ENCODE peak calls at places on chromosomes 4 and X, in nine cellular contexts. One of them, this sample, is unnamed.

GRCh38 chr4:11418610-11419009 is 10.1 kb downstream of the HS3ST1 start:
- DNase-seq in fibroblast of lung: peak; percentile 6
- DNase-seq in right lobe of liver: no peak
- DNase-seq in IMR-90: peak; percentile 7
- DNase-seq in cardiac muscle cell: no peak
- DNase-seq in spleen: no peak
- DNase-seq in mammary epithelial cell: no peak
- DNase-seq in right atrium auricular region: no peak
- DNase-seq in CD8-positive, alpha-beta T cell: peak; percentile 20
- DNase-seq in this sample: no peak

GRCh38 chr4:164700471-164700870 is 53.5 kb upstream of the SMIM31 start:
- DNase-seq in fibroblast of lung: no peak
- DNase-seq in right lobe of liver: no peak
- DNase-seq in IMR-90: no peak
- DNase-seq in cardiac muscle cell: no peak
- DNase-seq in spleen: peak; percentile 60
- DNase-seq in mammary epithelial cell: no peak
- DNase-seq in right atrium auricular region: no peak
- DNase-seq in CD8-positive, alpha-beta T cell: no peak
- DNase-seq in this sample: no peak

GRCh38 chr4:15649914-15650545 is 5.1 kb downstream of the FBXL5 start:
- DNase-seq in fibroblast of lung: peak; percentile 67
- DNase-seq in right lobe of liver: no peak
- DNase-seq in IMR-90: peak; percentile 63
- DNase-seq in cardiac muscle cell: peak; percentile 68
- DNase-seq in spleen: no peak
- DNase-seq in mammary epithelial cell: peak; percentile 49
- DNase-seq in right atrium auricular region: no peak
- DNase-seq in CD8-positive, alpha-beta T cell: peak; percentile 62
- DNase-seq in this sample: peak; percentile 52

GRCh38 chr4:83855044-83855443 is 319.1 kb downstream of the GPAT3 start:
- DNase-seq in fibroblast of lung: peak; percentile 54
- DNase-seq in right lobe of liver: no peak
- DNase-seq in IMR-90: peak; percentile 98
- DNase-seq in cardiac muscle cell: peak; percentile 89
- DNase-seq in spleen: no peak
- DNase-seq in mammary epithelial cell: peak; percentile 67
- DNase-seq in right atrium auricular region: no peak
- DNase-seq in CD8-positive, alpha-beta T cell: no peak
- DNase-seq in this sample: peak; percentile 97

GRCh38 chrX:1434871-1435240 is 17.9 kb downstream of the ASMTL start:
- DNase-seq in fibroblast of lung: no peak
- DNase-seq in right lobe of liver: no peak
- DNase-seq in IMR-90: no peak
- DNase-seq in cardiac muscle cell: no peak
- DNase-seq in spleen: peak; percentile 58
- DNase-seq in mammary epithelial cell: no peak
- DNase-seq in right atrium auricular region: no peak
- DNase-seq in CD8-positive, alpha-beta T cell: no peak
- DNase-seq in this sample: no peak

GRCh38 chrX:1355131-1355799 is 18.7 kb downstream of the IL3RA start:
- DNase-seq in fibroblast of lung: no peak
- DNase-seq in right lobe of liver: no peak
- DNase-seq in IMR-90: no peak
- DNase-seq in cardiac muscle cell: no peak
- DNase-seq in spleen: peak; percentile 63
- DNase-seq in mammary epithelial cell: no peak
- DNase-seq in right atrium auricular region: no peak
- DNase-seq in CD8-positive, alpha-beta T cell: no peak
- DNase-seq in this sample: no peak

GRCh38 chr4:1544861-1545275 is 138.6 kb upstream of the NKX1-1 start:
- DNase-seq in fibroblast of lung: no peak
- DNase-seq in right lobe of liver: no peak
- DNase-seq in IMR-90: no peak
- DNase-seq in cardiac muscle cell: no peak
- DNase-seq in spleen: no peak
- DNase-seq in mammary epithelial cell: no peak
- DNase-seq in right atrium auricular region: no peak
- DNase-seq in CD8-positive, alpha-beta T cell: peak; percentile 33
- DNase-seq in this sample: no peak

GRCh38 chrX:23981711-23982110 is 45.3 kb downstream of the KLHL15 start:
- DNase-seq in fibroblast of lung: no peak
- DNase-seq in right lobe of liver: no peak
- DNase-seq in IMR-90: no peak
- DNase-seq in cardiac muscle cell: no peak
- DNase-seq in spleen: no peak
- DNase-seq in mammary epithelial cell: no peak
- DNase-seq in right atrium auricular region: no peak
- DNase-seq in CD8-positive, alpha-beta T cell: no peak
- DNase-seq in this sample: no peak

GRCh38 chr4:94758141-94758699 is 465 bp downstream of the BMPR1B start:
- DNase-seq in fibroblast of lung: no peak
- DNase-seq in right lobe of liver: peak; percentile 47
- DNase-seq in IMR-90: no peak
- DNase-seq in cardiac muscle cell: peak; percentile 22
- DNase-seq in spleen: peak; percentile 76
- DNase-seq in mammary epithelial cell: no peak
- DNase-seq in right atrium auricular region: no peak
- DNase-seq in CD8-positive, alpha-beta T cell: no peak
- DNase-seq in this sample: peak; percentile 14

GRCh38 chr4:7909966-7910720 is 29.5 kb downstream of the AFAP1 start:
- DNase-seq in fibroblast of lung: peak; percentile 82
- DNase-seq in right lobe of liver: no peak
- DNase-seq in IMR-90: peak; percentile 65
- DNase-seq in cardiac muscle cell: peak; percentile 81
- DNase-seq in spleen: no peak
- DNase-seq in mammary epithelial cell: peak; percentile 68
- DNase-seq in right atrium auricular region: no peak
- DNase-seq in CD8-positive, alpha-beta T cell: no peak
- DNase-seq in this sample: no peak

GRCh38 chr4:187307131-187307530 is 583.5 kb upstream of the FAT1 start:
- DNase-seq in fibroblast of lung: peak; percentile 58
- DNase-seq in right lobe of liver: no peak
- DNase-seq in IMR-90: peak; percentile 48
- DNase-seq in cardiac muscle cell: no peak
- DNase-seq in spleen: no peak
- DNase-seq in mammary epithelial cell: peak; percentile 79
- DNase-seq in right atrium auricular region: no peak
- DNase-seq in CD8-positive, alpha-beta T cell: no peak
- DNase-seq in this sample: no peak
- H3K4me3 ChIP-seq in fibroblast of lung: no peak overlapping the region
- H3K4me3 ChIP-seq in right lobe of liver: no peak overlapping the region
- H3K4me3 ChIP-seq in IMR-90: no peak overlapping the region
- H3K4me3 ChIP-seq in cardiac muscle cell: no peak overlapping the region
- H3K4me3 ChIP-seq in spleen: no peak overlapping the region
- H3K4me3 ChIP-seq in mammary epithelial cell: peak overlapping the region; percentile 36
- H3K4me3 ChIP-seq in right atrium auricular region: no peak overlapping the region
- H3K4me3 ChIP-seq in CD8-positive, alpha-beta T cell: no peak overlapping the region
- H3K4me3 ChIP-seq in this sample: no peak overlapping the region

GRCh38 chrX:124401696-124402095 is 55.3 kb downstream of the SH2D1A start:
- DNase-seq in fibroblast of lung: no peak
- DNase-seq in right lobe of liver: no peak
- DNase-seq in IMR-90: no peak
- DNase-seq in cardiac muscle cell: no peak
- DNase-seq in spleen: no peak
- DNase-seq in mammary epithelial cell: no peak
- DNase-seq in right atrium auricular region: no peak
- DNase-seq in CD8-positive, alpha-beta T cell: no peak
- DNase-seq in this sample: no peak

GRCh38 chrX:124405868-124406267 is 59.5 kb downstream of the SH2D1A start:
- DNase-seq in fibroblast of lung: no peak
- DNase-seq in right lobe of liver: peak; percentile 44
- DNase-seq in IMR-90: no peak
- DNase-seq in cardiac muscle cell: no peak
- DNase-seq in spleen: no peak
- DNase-seq in mammary epithelial cell: no peak
- DNase-seq in right atrium auricular region: no peak
- DNase-seq in CD8-positive, alpha-beta T cell: no peak
- DNase-seq in this sample: no peak

DNA sequence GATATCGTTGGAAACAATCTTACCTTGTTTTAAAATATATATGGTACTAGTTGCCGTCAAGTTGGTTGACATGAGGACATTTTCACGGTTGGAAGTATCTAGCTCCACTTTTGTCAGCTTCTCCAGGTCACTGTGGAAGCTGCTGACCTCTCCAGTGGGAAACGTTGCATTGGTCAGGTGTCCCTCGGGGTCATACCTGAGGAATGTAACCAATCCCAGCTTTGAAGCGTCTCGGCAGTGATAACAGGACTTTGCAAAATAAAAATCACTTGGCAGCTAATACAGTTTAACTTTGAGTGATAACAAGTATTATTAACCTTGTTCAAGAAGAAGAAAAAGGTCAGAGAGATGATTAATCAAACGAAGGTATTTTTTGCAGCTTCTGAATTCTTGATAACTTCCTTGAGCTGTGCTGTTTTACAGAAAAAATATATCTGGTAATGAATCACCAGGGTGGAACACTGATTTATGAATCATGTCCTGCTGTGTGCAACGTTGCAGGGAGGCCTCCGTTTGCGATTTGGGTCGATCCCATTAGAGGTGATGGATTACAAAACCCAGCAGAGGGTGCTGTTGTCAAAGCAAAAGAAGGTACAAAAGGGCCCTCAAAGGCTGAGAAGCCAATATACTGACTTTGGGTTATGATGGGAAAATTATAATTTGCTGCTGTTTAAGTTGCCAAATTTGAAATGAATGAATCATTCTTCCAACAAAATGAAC is 60.1 kb downstream of the SH2D1A start:
- DNase-seq in fibroblast of lung: peak; percentile 68
- DNase-seq in right lobe of liver: peak; percentile 45
- DNase-seq in IMR-90: peak; percentile 46
- DNase-seq in cardiac muscle cell: peak; percentile 74
- DNase-seq in spleen: no peak
- DNase-seq in mammary epithelial cell: peak; percentile 81
- DNase-seq in right atrium auricular region: peak; percentile 68
- DNase-seq in CD8-positive, alpha-beta T cell: peak; percentile 54
- DNase-seq in this sample: peak; percentile 70
- TF ChIP-seq CTCF in fibroblast of lung: peak; percentile 46
- TF ChIP-seq CTCF in right lobe of liver: peak; percentile 61
- TF ChIP-seq CTCF in IMR-90: peak; percentile 48
- TF ChIP-seq CTCF in cardiac muscle cell: peak; percentile 46
- TF ChIP-seq CTCF in spleen: peak; percentile 55
- TF ChIP-seq CTCF in mammary epithelial cell: peak; percentile 67
- TF ChIP-seq CTCF in right atrium auricular region: peak; percentile 66
- TF ChIP-seq CTCF in CD8-positive, alpha-beta T cell: no peak
- TF ChIP-seq CTCF in this sample: peak; percentile 60

GRCh38 chr4:123547167-123547817 is 150.7 kb downstream of the SPRY1 start:
- DNase-seq in fibroblast of lung: no peak
- DNase-seq in right lobe of liver: no peak
- DNase-seq in IMR-90: no peak
- DNase-seq in cardiac muscle cell: no peak
- DNase-seq in spleen: no peak
- DNase-seq in mammary epithelial cell: peak; percentile 56
- DNase-seq in right atrium auricular region: no peak
- DNase-seq in CD8-positive, alpha-beta T cell: no peak
- DNase-seq in this sample: no peak

GRCh38 chr4:123546123-123546654 is 149.6 kb downstream of the SPRY1 start:
- DNase-seq in fibroblast of lung: no peak
- DNase-seq in right lobe of liver: no peak
- DNase-seq in IMR-90: no peak
- DNase-seq in cardiac muscle cell: no peak
- DNase-seq in spleen: no peak
- DNase-seq in mammary epithelial cell: no peak
- DNase-seq in right atrium auricular region: no peak
- DNase-seq in CD8-positive, alpha-beta T cell: no peak
- DNase-seq in this sample: no peak

GRCh38 chr4:123545569-123546122 is 149.1 kb downstream of the SPRY1 start:
- DNase-seq in fibroblast of lung: no peak
- DNase-seq in right lobe of liver: no peak
- DNase-seq in IMR-90: no peak
- DNase-seq in cardiac muscle cell: no peak
- DNase-seq in spleen: no peak
- DNase-seq in mammary epithelial cell: no peak
- DNase-seq in right atrium auricular region: no peak
- DNase-seq in CD8-positive, alpha-beta T cell: no peak
- DNase-seq in this sample: no peak

GRCh38 chr4:123546661-123547060 is 150.1 kb downstream of the SPRY1 start:
- DNase-seq in fibroblast of lung: no peak
- DNase-seq in right lobe of liver: no peak
- DNase-seq in IMR-90: no peak
- DNase-seq in cardiac muscle cell: no peak
- DNase-seq in spleen: no peak
- DNase-seq in mammary epithelial cell: no peak
- DNase-seq in right atrium auricular region: no peak
- DNase-seq in CD8-positive, alpha-beta T cell: no peak
- DNase-seq in this sample: no peak

DNA sequence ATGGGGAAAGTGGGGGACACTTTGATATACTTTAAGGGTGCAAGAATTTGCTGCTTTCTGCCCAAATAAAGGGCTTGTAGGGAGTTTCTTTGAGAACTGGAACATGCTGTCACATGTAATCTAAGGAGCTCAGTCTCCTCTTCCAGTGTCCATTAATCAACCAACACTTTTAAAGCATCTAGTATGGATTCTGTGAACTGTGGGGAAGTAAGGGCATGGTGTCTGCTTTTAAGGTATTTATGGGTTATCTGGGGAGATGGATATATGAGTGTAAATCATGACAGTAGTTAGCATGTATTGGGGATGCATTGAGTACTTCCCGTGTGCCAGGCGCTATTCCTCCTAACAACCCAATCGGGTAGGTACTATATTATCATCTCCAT is 151.2 kb downstream of the SPRY1 start:
- DNase-seq in fibroblast of lung: no peak
- DNase-seq in right lobe of liver: no peak
- DNase-seq in IMR-90: no peak
- DNase-seq in cardiac muscle cell: no peak
- DNase-seq in spleen: no peak
- DNase-seq in mammary epithelial cell: no peak
- DNase-seq in right atrium auricular region: no peak
- DNase-seq in CD8-positive, alpha-beta T cell: no peak
- DNase-seq in this sample: no peak
- H3K27ac ChIP-seq in fibroblast of lung: no peak overlapping the region
- H3K27ac ChIP-seq in right lobe of liver: no peak overlapping the region
- H3K27ac ChIP-seq in IMR-90: no peak overlapping the region
- H3K27ac ChIP-seq in cardiac muscle cell: no peak overlapping the region
- H3K27ac ChIP-seq in spleen: no peak overlapping the region
- H3K27ac ChIP-seq in mammary epithelial cell: no peak overlapping the region
- H3K27ac ChIP-seq in right atrium auricular region: no peak overlapping the region
- H3K27ac ChIP-seq in CD8-positive, alpha-beta T cell: no peak overlapping the region
- H3K27ac ChIP-seq in this sample: no peak overlapping the region

DNA sequence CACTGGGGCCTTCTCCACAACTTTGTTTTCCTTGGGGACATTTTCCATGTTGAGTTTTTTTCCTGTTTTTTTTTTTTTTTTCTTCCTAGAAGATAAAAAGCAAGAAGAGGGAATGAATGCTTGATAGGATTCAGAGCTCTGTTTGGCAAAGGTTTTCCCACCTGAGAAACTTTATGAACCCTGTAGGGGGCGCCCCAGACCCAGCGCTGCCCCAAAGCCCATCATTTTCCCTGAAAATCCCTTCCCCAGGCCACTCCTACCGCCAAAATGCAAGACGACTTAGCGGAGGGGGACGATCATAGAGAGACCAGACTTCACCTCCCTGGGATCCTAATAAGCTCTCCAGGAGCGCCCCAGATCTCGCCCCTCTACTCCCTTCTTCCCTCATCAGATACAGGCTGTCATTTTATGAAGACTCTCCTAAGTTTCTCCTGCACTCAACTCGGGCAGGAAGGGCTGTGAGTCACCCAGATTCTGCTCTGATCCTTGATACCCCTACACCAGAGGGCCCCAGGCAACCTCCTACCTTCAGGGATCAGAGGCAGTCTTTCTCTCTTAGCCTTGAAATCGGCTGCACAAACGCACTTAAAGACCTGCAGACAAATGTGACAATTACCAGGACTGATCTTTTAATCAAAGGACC is 1.4 kb downstream of the BEX5 start:
- DNase-seq in fibroblast of lung: no peak
- DNase-seq in right lobe of liver: no peak
- DNase-seq in IMR-90: no peak
- DNase-seq in cardiac muscle cell: no peak
- DNase-seq in spleen: no peak
- DNase-seq in mammary epithelial cell: no peak
- DNase-seq in right atrium auricular region: no peak
- DNase-seq in CD8-positive, alpha-beta T cell: no peak
- DNase-seq in this sample: no peak
- H3K4me3 ChIP-seq in fibroblast of lung: no peak overlapping the region
- H3K4me3 ChIP-seq in right lobe of liver: no peak overlapping the region
- H3K4me3 ChIP-seq in IMR-90: no peak overlapping the region
- H3K4me3 ChIP-seq in cardiac muscle cell: no peak overlapping the region
- H3K4me3 ChIP-seq in spleen: no peak overlapping the region
- H3K4me3 ChIP-seq in mammary epithelial cell: no peak overlapping the region
- H3K4me3 ChIP-seq in right atrium auricular region: no peak overlapping the region
- H3K4me3 ChIP-seq in CD8-positive, alpha-beta T cell: peak overlapping the region; percentile 63
- H3K4me3 ChIP-seq in this sample: no peak overlapping the region